ENCODE peak calls at places on chromosomes 11 and 22, in ten cellular contexts. G, J, W, R, B, Y, H, U, C and T are unnamed samples.

GRCh38 chr11:127000991-127001390 is 421 bp upstream of the KIRREL3 start:
- DNase-seq in G (no peak), J (no peak), W (no peak), R (no peak), B (no peak), Y (no peak), H (no peak), U (peak), C (peak), T (peak)

GRCh38 chr11:71133946-71134345 is 118.4 kb downstream of the SHANK2 start:
- DNase-seq in G (no peak), J (no peak), W (no peak), R (no peak), B (no peak), Y (no peak), H (no peak), U (no peak), C (no peak), T (no peak)

GRCh38 chr11:1479678-1480118 is 6.9 kb downstream of the MOB2 start:
- DNase-seq in G (no peak), J (no peak), W (no peak), R (no peak), B (no peak), Y (no peak), H (no peak), U (no peak), C (no peak), T (no peak)

GRCh38 chr11:64358907-64359711 is at the start of gene RPS6KA4:
- DNase-seq in G (peak), J (peak), W (peak), R (peak), B (peak), Y (no peak), H (peak), U (peak), C (peak), T (peak)

GRCh38 chr11:117328414-117329010 is 858 bp downstream of the CEP164 start:
- DNase-seq in G (no peak), J (no peak), W (no peak), R (peak), B (peak), Y (no peak), H (no peak), U (peak), C (peak), T (no peak)

GRCh38 chr11:69232821-69233760 is 60.9 kb upstream of the MYEOV start:
- DNase-seq in G (no peak), J (no peak), W (no peak), R (no peak), B (no peak), Y (no peak), H (no peak), U (no peak), C (no peak), T (no peak)

GRCh38 chr11:132704796-132705375 is 827.4 kb downstream of the OPCML start:
- DNase-seq in G (no peak), J (no peak), W (no peak), R (no peak), B (no peak), Y (no peak), H (no peak), U (no peak), C (no peak), T (no peak)

GRCh38 chr11:76653674-76654309 is 16.8 kb downstream of the LRRC32 start:
- DNase-seq in G (no peak), J (no peak), W (no peak), R (no peak), B (peak), Y (no peak), H (no peak), U (no peak), C (no peak), T (no peak)

GRCh38 chr11:14886509-14886908 is 5.5 kb downstream of the CYP2R1 start:
- DNase-seq in G (no peak), J (no peak), W (no peak), R (no peak), B (no peak), Y (no peak), H (no peak), U (no peak), C (no peak), T (no peak)

GRCh38 chr11:1772270-1773130 is 8.8 kb upstream of the CTSD start:
- DNase-seq in G (peak), J (peak), W (no peak), R (peak), B (peak), Y (no peak), H (peak), U (no peak), C (peak), T (no peak)

GRCh38 chr11:120894207-120894989 is 129.5 kb upstream of the TBCEL start:
- DNase-seq in G (no peak), J (no peak), W (no peak), R (no peak), B (no peak), Y (no peak), H (no peak), U (no peak), C (no peak), T (no peak)

GRCh38 chr11:61688368-61689163 is 8.4 kb downstream of the DAGLA start:
- DNase-seq in G (no peak), J (no peak), W (peak), R (no peak), B (peak), Y (no peak), H (no peak), U (no peak), C (no peak), T (no peak)

GRCh38 chr22:26922804-26923203 is 265.4 kb downstream of the MIAT start:
- DNase-seq in G (no peak), J (no peak), W (no peak), R (no peak), B (no peak), Y (no peak), H (no peak), U (peak), C (peak), T (no peak)

GRCh38 chr11:96341237-96342130 is 1.5 kb downstream of the MAML2 start:
- DNase-seq in G (no peak), J (peak), W (peak), R (no peak), B (peak), Y (peak), H (peak), U (no peak), C (peak), T (no peak)

GRCh38 chr11:118415051-118415738 is 13.8 kb downstream of the ATP5MG start:
- DNase-seq in G (no peak), J (no peak), W (no peak), R (no peak), B (no peak), Y (no peak), H (no peak), U (no peak), C (no peak), T (no peak)

GRCh38 chr11:134468796-134469195 is 56.8 kb upstream of the B3GAT1 start:
- DNase-seq in G (no peak), J (no peak), W (no peak), R (no peak), B (no peak), Y (no peak), H (no peak), U (no peak), C (no peak), T (no peak)

GRCh38 chr11:14974723-14975587 is 2.8 kb upstream of the CALCA start:
- DNase-seq in G (peak), J (peak), W (no peak), R (peak), B (peak), Y (peak), H (peak), U (peak), C (peak), T (no peak)

GRCh38 chr11:12377106-12377823 is at the start of gene PARVA:
- DNase-seq in G (peak), J (no peak), W (peak), R (peak), B (peak), Y (no peak), H (no peak), U (peak), C (peak), T (no peak)

GRCh38 chr11:12377824-12378593 is 638 bp downstream of the PARVA start:
- DNase-seq in G (peak), J (no peak), W (peak), R (peak), B (peak), Y (no peak), H (peak), U (peak), C (peak), T (no peak)

GRCh38 chr11:72067266-72067665 is 13.1 kb downstream of the NUMA1 start:
- DNase-seq in G (no peak), J (no peak), W (no peak), R (no peak), B (no peak), Y (no peak), H (no peak), U (no peak), C (no peak), T (no peak)

GRCh38 chr11:60914620-60915249 is 777 bp downstream of the TMEM109 start:
- DNase-seq in G (no peak), J (no peak), W (peak), R (peak), B (peak), Y (peak), H (peak), U (no peak), C (peak), T (no peak)

GRCh38 chr11:117823294-117823940 is 1.1 kb downstream of the FXYD2 start:
- DNase-seq in G (no peak), J (no peak), W (no peak), R (no peak), B (no peak), Y (no peak), H (peak), U (no peak), C (peak), T (no peak)

GRCh38 chr11:103863497-103863896 is 172.9 kb upstream of the DDI1 start:
- DNase-seq in G (no peak), J (no peak), W (no peak), R (no peak), B (peak), Y (no peak), H (no peak), U (no peak), C (no peak), T (no peak)

GRCh38 chr22:27541831-27542230 is 259.7 kb downstream of the MN1 start:
- DNase-seq in G (no peak), J (no peak), W (no peak), R (no peak), B (no peak), Y (no peak), H (no peak), U (peak), C (no peak), T (no peak)

GRCh38 chr22:39148024-39148726 is 4.3 kb downstream of the CBX7 start:
- DNase-seq in G (no peak), J (no peak), W (no peak), R (no peak), B (no peak), Y (no peak), H (no peak), U (no peak), C (no peak), T (no peak)

GRCh38 chr11:7384691-7385090 is 100.6 kb upstream of the OLFML1 start:
- DNase-seq in G (no peak), J (no peak), W (no peak), R (no peak), B (no peak), Y (no peak), H (no peak), U (no peak), C (no peak), T (no peak)

GRCh38 chr11:85718991-85719807 is 33.2 kb upstream of the CCDC89 start:
- DNase-seq in G (peak), J (no peak), W (peak), R (no peak), B (peak), Y (no peak), H (no peak), U (peak), C (peak), T (peak)

GRCh38 chr11:46808804-46809431 is 37.2 kb downstream of the CKAP5 start:
- DNase-seq in G (no peak), J (no peak), W (no peak), R (peak), B (peak), Y (no peak), H (no peak), U (no peak), C (no peak), T (no peak)

GRCh38 chr11:103055174-103055890 is 36.6 kb downstream of the DCUN1D5 start:
- DNase-seq in G (peak), J (no peak), W (no peak), R (peak), B (peak), Y (no peak), H (no peak), U (peak), C (peak), T (no peak)

GRCh38 chr11:10294289-10294953 is 402 bp upstream of the SBF2 start:
- DNase-seq in G (no peak), J (no peak), W (peak), R (peak), B (peak), Y (no peak), H (no peak), U (peak), C (peak), T (no peak)

GRCh38 chr11:109096266-109096665 is 325.7 kb upstream of the C11orf87 start:
- DNase-seq in G (no peak), J (no peak), W (no peak), R (no peak), B (no peak), Y (no peak), H (no peak), U (no peak), C (no peak), T (no peak)

GRCh38 chr11:121452609-121453150 is at the start of gene SORL1-AS1:
- DNase-seq in G (peak), J (peak), W (no peak), R (no peak), B (no peak), Y (peak), H (peak), U (no peak), C (peak), T (peak)

GRCh38 chr11:69274531-69275016 is 19.4 kb upstream of the MYEOV start:
- DNase-seq in G (peak), J (no peak), W (no peak), R (no peak), B (no peak), Y (no peak), H (no peak), U (no peak), C (no peak), T (no peak)

GRCh38 chr11:118476676-118477075 is 40.4 kb downstream of the KMT2A start:
- DNase-seq in G (no peak), J (no peak), W (no peak), R (no peak), B (peak), Y (no peak), H (no peak), U (no peak), C (no peak), T (no peak)

GRCh38 chr11:132886335-132886734 is 646.0 kb downstream of the OPCML start:
- DNase-seq in G (no peak), J (no peak), W (no peak), R (no peak), B (no peak), Y (no peak), H (no peak), U (no peak), C (no peak), T (no peak)

GRCh38 chr11:69641681-69642548 is 959 bp downstream of the CCND1 start:
- DNase-seq in G (no peak), J (no peak), W (no peak), R (no peak), B (no peak), Y (no peak), H (no peak), U (no peak), C (peak), T (no peak)

GRCh38 chr22:19576460-19577421 is 52.5 kb upstream of the CLDN5 start:
- DNase-seq in G (no peak), J (peak), W (no peak), R (peak), B (peak), Y (peak), H (peak), U (peak), C (peak), T (no peak)